ENCODE peak calls at places on chromosome 1, in seven cellular contexts. W is stomach, U is cardiac muscle cell, B is GM12865, M is Caco-2, F is fibroblast of mammary gland, V is dorsolateral prefrontal cortex. G is an unnamed sample.

GRCh38 chr1:197149340-197149739 is 2.9 kb upstream of the ASPM start:
- DNase-seq in W (no peak), U (no peak), B (no peak), M (no peak), F (no peak), V (no peak), G (no peak)

GRCh38 chr1:185991266-185991665 is 257.1 kb downstream of the HMCN1 start:
- DNase-seq in W (no peak), U (no peak), B (no peak), M (no peak), F (no peak), V (no peak), G (no peak)

GRCh38 chr1:38608202-38608864 is 251.2 kb downstream of the RRAGC start:
- DNase-seq in W (no peak), U (peak; percentile 70), B (peak; percentile 45), M (no peak), F (no peak), V (no peak), G (peak; percentile 44)

GRCh38 chr1:205597691-205598314 is 34.0 kb downstream of the ELK4 start:
- DNase-seq in W (no peak), U (no peak), B (no peak), M (no peak), F (peak; percentile 51), V (no peak), G (no peak)

GRCh38 chr1:236489710-236490377 is 33.9 kb upstream of the LGALS8 start:
- DNase-seq in W (peak; percentile 31), U (peak; percentile 71), B (peak; percentile 56), M (peak; percentile 37), F (peak; percentile 65), V (no peak), G (peak; percentile 58)

GRCh38 chr1:8595919-8596318 is 221.5 kb downstream of the RERE start:
- DNase-seq in W (no peak), U (no peak), B (peak; percentile 45), M (no peak), F (no peak), V (no peak), G (no peak)

GRCh38 chr1:3032970-3033794 is 11.9 kb downstream of the ACTRT2 start:
- DNase-seq in W (no peak), U (no peak), B (no peak), M (no peak), F (no peak), V (no peak), G (no peak)

GRCh38 chr1:7771673-7772299 is 690 bp downstream of the VAMP3 start:
- DNase-seq in W (no peak), U (no peak), B (no peak), M (no peak), F (peak; percentile 10), V (no peak), G (no peak)

GRCh38 chr1:166975361-166976129 is at the start of gene ILDR2:
- DNase-seq in W (peak; percentile 52), U (peak; percentile 73), B (peak; percentile 72), M (peak; percentile 55), F (peak; percentile 9), V (peak; percentile 60), G (peak; percentile 70)

GRCh38 chr1:118264326-118264725 is 79.3 kb upstream of the SPAG17 start:
- DNase-seq in W (no peak), U (no peak), B (no peak), M (no peak), F (no peak), V (no peak), G (no peak)

GRCh38 chr1:57204942-57205787 is 218.7 kb downstream of the DAB1 start:
- DNase-seq in W (no peak), U (no peak), B (no peak), M (peak; percentile 27), F (no peak), V (no peak), G (no peak)

GRCh38 chr1:54227091-54227602 is 27.2 kb downstream of the MRPL37 start:
- DNase-seq in W (no peak), U (no peak), B (no peak), M (no peak), F (peak; percentile 50), V (no peak), G (peak; percentile 83)

GRCh38 chr1:148388260-148389026 is 94.7 kb downstream of the PPIAL4G start:
- DNase-seq in W (peak; percentile 82), U (peak; percentile 64), B (peak; percentile 95), M (peak; percentile 94), F (peak; percentile 96), V (peak; percentile 85), G (peak; percentile 94)

GRCh38 chr1:207941664-207942063 is 30.7 kb upstream of the CD34 start:
- DNase-seq in W (peak; percentile 55), U (no peak), B (no peak), M (no peak), F (peak; percentile 93), V (peak; percentile 38), G (no peak)

GRCh38 chr1:204623894-204624361 is 61.6 kb downstream of the LRRN2 start:
- DNase-seq in W (no peak), U (peak; percentile 32), B (peak; percentile 33), M (peak; percentile 65), F (no peak), V (no peak), G (peak; percentile 45)

DNA sequence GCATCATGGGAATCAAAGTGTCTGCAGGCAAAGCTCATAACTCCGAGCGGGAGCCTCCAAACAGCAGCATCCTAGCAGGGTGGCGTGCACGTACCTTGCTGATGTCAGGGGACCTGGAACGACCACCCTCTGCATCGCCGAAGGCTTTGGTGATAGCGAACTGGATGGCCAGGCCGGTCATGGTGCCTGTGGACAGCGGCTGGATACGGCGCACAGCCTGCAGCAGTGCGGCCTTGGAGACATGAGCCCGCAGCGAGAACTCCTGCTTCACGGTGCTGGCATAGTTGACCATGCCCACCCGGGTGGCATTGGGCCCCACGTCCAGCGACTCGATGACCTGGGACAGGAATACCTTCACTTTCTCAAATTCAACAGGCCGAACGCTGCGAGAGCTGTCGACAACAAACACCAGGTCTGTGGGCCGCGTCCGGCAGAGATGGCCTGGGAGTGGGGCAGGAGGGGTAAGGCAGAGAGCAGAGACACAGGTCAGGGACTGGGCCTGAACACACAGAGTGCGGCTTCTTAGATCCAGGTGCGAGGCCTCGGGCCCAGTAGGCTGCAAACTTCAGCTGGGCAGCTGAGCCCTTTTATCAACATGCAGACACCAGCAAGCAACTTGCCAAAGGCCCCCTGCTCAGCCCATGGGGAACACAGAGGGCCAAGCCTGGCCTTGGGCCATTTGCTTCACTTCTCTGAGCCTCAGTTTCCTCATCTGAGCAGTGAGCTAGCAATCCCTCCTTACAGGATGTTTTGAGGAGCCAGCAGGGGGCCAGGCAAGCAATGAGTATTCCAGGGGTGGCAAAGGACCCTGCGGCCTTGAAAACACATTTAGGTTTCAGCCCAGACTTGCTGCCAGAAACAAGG is 1.8 kb downstream of the MATN1 start:
- DNase-seq in W (no peak), U (no peak), B (no peak), M (no peak), F (no peak), V (no peak), G (no peak)
- TF ChIP-seq CTCF in W (no peak), U (no peak), B (no peak), M (no peak), F (no peak), V (no peak), G (no peak)

GRCh38 chr1:61444277-61444676 is 280.7 kb downstream of the TM2D1 start:
- DNase-seq in W (no peak), U (no peak), B (no peak), M (no peak), F (no peak), V (no peak), G (no peak)
- H3K4me3 ChIP-seq in W (no peak overlapping the region), U (no peak overlapping the region), B (no peak overlapping the region), M (no peak overlapping the region), F (no peak overlapping the region), V (no peak overlapping the region), G (no peak overlapping the region)

GRCh38 chr1:42335809-42336518 is 929 bp upstream of the FOXJ3 start:
- DNase-seq in W (peak; percentile 61), U (no peak), B (no peak), M (peak; percentile 79), F (peak; percentile 71), V (no peak), G (peak; percentile 26)

GRCh38 chr1:42334240-42335049 is 590 bp downstream of the FOXJ3 start:
- DNase-seq in W (peak; percentile 32), U (peak; percentile 63), B (peak; percentile 53), M (peak; percentile 59), F (peak; percentile 69), V (peak; percentile 31), G (peak; percentile 75)

GRCh38 chr1:42333662-42334239 is 1.3 kb downstream of the FOXJ3 start:
- DNase-seq in W (no peak), U (no peak), B (peak; percentile 42), M (no peak), F (peak; percentile 30), V (no peak), G (peak; percentile 17)

GRCh38 chr1:42336978-42337377 is 1.9 kb upstream of the FOXJ3 start:
- DNase-seq in W (no peak), U (no peak), B (no peak), M (no peak), F (no peak), V (no peak), G (no peak)

DNA sequence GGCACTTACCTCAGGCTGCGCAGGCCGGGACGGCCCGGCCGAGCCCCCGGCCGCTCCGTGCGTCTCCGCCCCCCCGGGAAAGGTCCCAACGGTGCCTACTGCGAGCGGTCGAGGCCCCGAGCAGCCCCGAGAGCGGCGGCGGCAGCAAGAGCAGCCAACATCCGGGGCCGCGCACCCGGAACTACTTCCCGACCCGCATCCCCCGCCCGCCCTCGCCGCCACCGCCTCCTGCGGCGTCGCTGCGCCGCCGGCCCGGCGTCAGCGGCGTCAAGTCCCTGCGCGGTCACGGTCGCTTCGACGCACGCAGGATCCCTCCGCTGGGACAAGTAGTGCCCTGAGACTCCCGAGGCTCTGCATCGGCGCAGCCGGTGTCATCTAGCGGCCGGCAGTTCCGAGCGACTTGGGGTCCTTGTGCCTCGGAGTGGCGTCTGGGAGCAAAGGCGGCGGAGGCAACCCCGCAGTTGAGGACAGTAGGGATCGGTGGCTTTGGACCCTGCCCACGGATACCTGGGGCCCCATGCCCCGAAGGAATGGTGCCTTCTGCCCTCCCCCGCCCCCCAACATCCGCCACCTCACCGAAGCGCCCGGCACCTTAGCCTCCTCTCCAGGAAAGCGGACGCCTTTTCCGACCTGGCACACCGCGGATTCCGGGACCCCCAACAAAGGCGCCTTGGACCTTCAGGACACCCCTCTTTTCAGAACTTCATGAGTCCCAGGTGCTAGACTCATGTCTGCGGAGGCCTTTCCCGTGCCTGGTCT is at the start of gene FOXJ3:
- DNase-seq in W (peak; percentile 93), U (peak; percentile 98), B (peak; percentile 99), M (peak; percentile 92), F (peak; percentile 94), V (peak; percentile 86), G (peak; percentile 97)
- TF ChIP-seq CTCF in W (no peak), U (no peak), B (peak; percentile 3), M (no peak), F (no peak), V (peak; percentile 15), G (no peak)

GRCh38 chr1:155009221-155009711 is 6.7 kb downstream of the ZBTB7B start:
- DNase-seq in W (no peak), U (no peak), B (no peak), M (no peak), F (no peak), V (no peak), G (no peak)

GRCh38 chr1:155011004-155011416 is 8.4 kb downstream of the ZBTB7B start:
- DNase-seq in W (no peak), U (no peak), B (no peak), M (no peak), F (no peak), V (no peak), G (no peak)

GRCh38 chr1:155011437-155011907 is 8.9 kb downstream of the ZBTB7B start:
- DNase-seq in W (no peak), U (no peak), B (no peak), M (no peak), F (no peak), V (no peak), G (no peak)

GRCh38 chr1:155009742-155010141 is 7.1 kb downstream of the ZBTB7B start:
- DNase-seq in W (no peak), U (no peak), B (no peak), M (no peak), F (no peak), V (no peak), G (peak; percentile 26)

GRCh38 chr1:155010211-155010918 is 7.8 kb downstream of the ZBTB7B start:
- DNase-seq in W (no peak), U (no peak), B (no peak), M (no peak), F (no peak), V (no peak), G (peak; percentile 86)
- H3K4me3 ChIP-seq in W (peak overlapping the region; percentile 47), U (no peak overlapping the region), B (no peak overlapping the region), M (no peak overlapping the region), F (no peak overlapping the region), V (no peak overlapping the region), G (peak overlapping the region; percentile 38)

G was measured in NB4.